ENCODE peak calls at places on chromosomes 11 and 22, in six cellular contexts. T is CD4-positive, alpha-beta memory T cell; L is stimulated activated CD4-positive, alpha-beta T cell treated with anti-CD3 and anti-CD28 coated beads, Interleukin-2, amount 100 ng/mL, for 4 hours; S is lower lobe of right lung; H is effector memory CD8-positive, alpha-beta T cell; A is endothelial cell. D is an unnamed sample.
A peak's percentile ranks its signal among the peaks of the same experiment; 100 is the strongest.

GRCh38 chr22:22842085-22842484 is 45.5 kb upstream of the IGLL5 start:
- DNase-seq in T (no peak), L (no peak), H (no peak), A (no peak), S (no peak), D (no peak)

GRCh38 chr22:24153353-24153752 is 27.9 kb upstream of the SUSD2 start:
- DNase-seq in A (no peak), H (peak; percentile 37), T (peak; percentile 46), L (no peak), S (no peak), D (no peak)

GRCh38 chr22:37427711-37428635 is 694 bp upstream of the ELFN2 start:
- DNase-seq in S (no peak), L (no peak), H (no peak), A (no peak), T (no peak), D (no peak)

GRCh38 chr11:3957437-3957836 is 102.0 kb downstream of the STIM1 start:
- DNase-seq in S (no peak), A (no peak), H (no peak), L (no peak), T (no peak), D (no peak)

GRCh38 chr22:28148816-28149465 is 229.9 kb upstream of the PITPNB start:
- DNase-seq in H (no peak), T (no peak), A (no peak), L (no peak), S (no peak), D (no peak)

GRCh38 chr11:2463766-2464277 is 19.0 kb downstream of the KCNQ1 start:
- DNase-seq in S (no peak), H (no peak), A (no peak), T (no peak), L (no peak), D (no peak)

GRCh38 chr11:127066426-127067090 is 66.0 kb upstream of the KIRREL3 start:
- DNase-seq in A (no peak), H (no peak), S (no peak), T (no peak), L (no peak), D (no peak)

GRCh38 chr11:129259950-129260349 is 67.8 kb upstream of the ARHGAP32 start:
- DNase-seq in S (no peak), A (no peak), L (no peak), T (no peak), H (no peak), D (no peak)

GRCh38 chr11:123425367-123425766 is 4.7 kb upstream of the GRAMD1B start:
- DNase-seq in A (no peak), S (no peak), H (no peak), L (no peak), T (no peak), D (no peak)